ENCODE peak calls at places on chromosome 11, in eight cellular contexts. N, H, F, V, A, E, G and P are unnamed samples.

GRCh38 chr11:69130586-69131566 is 24.9 kb upstream of the SMIM38 start:
- DNase-seq in N (no peak), H (no peak), F (no peak), V (no peak), A (no peak), E (no peak), G (no peak), P (no peak)

GRCh38 chr11:103070142-103070541 is 21.8 kb downstream of the DCUN1D5 start:
- DNase-seq in N (no peak), H (no peak), F (no peak), V (no peak), A (no peak), E (no peak), G (no peak), P (no peak)

GRCh38 chr11:107679255-107680024 is 32.4 kb downstream of the SLN start:
- DNase-seq in N (no peak), H (no peak), F (no peak), V (no peak), A (no peak), E (no peak), G (no peak), P (no peak)

GRCh38 chr11:62713343-62713742 is 5.9 kb downstream of the GNG3 start:
- DNase-seq in N (no peak), H (peak), F (no peak), V (peak), A (no peak), E (no peak), G (no peak), P (peak)

GRCh38 chr11:103079833-103080232 is 12.1 kb downstream of the DCUN1D5 start:
- DNase-seq in N (no peak), H (no peak), F (no peak), V (no peak), A (no peak), E (no peak), G (no peak), P (no peak)

GRCh38 chr11:73028621-73029020 is 113.5 kb downstream of the FCHSD2 start:
- DNase-seq in N (peak), H (no peak), F (no peak), V (no peak), A (no peak), E (no peak), G (no peak), P (no peak)

GRCh38 chr11:110858556-110858921 is 146.3 kb upstream of the ARHGAP20 start:
- DNase-seq in N (peak), H (peak), F (no peak), V (no peak), A (peak), E (no peak), G (no peak), P (peak)

GRCh38 chr11:57311109-57311936 is 13.4 kb downstream of the TNKS1BP1 start:
- DNase-seq in N (peak), H (no peak), F (peak), V (peak), A (peak), E (peak), G (peak), P (peak)

GRCh38 chr11:115078461-115079438 is 400.4 kb downstream of the NXPE2 start:
- DNase-seq in N (no peak), H (peak), F (no peak), V (no peak), A (peak), E (no peak), G (no peak), P (no peak)

GRCh38 chr11:66118847-66119246 is 48.8 kb downstream of the PACS1 start:
- DNase-seq in N (no peak), H (no peak), F (no peak), V (no peak), A (no peak), E (no peak), G (no peak), P (no peak)

GRCh38 chr11:22582011-22582410 is 43.6 kb downstream of the FANCF start:
- DNase-seq in N (no peak), H (no peak), F (no peak), V (no peak), A (no peak), E (no peak), G (no peak), P (no peak)

GRCh38 chr11:65224939-65225283 is 36.9 kb upstream of the POLA2 start:
- DNase-seq in N (no peak), H (no peak), F (no peak), V (peak), A (peak), E (peak), G (no peak), P (peak)

GRCh38 chr11:22189660-22190059 is 3.2 kb upstream of the ANO5 start:
- DNase-seq in N (no peak), H (no peak), F (no peak), V (peak), A (peak), E (no peak), G (no peak), P (no peak)

GRCh38 chr11:64241175-64241429 is 207 bp downstream of the FKBP2 start:
- DNase-seq in N (no peak), H (no peak), F (no peak), V (no peak), A (no peak), E (no peak), G (no peak), P (no peak)

GRCh38 chr11:91664521-91664920 is 560.1 kb upstream of the FAT3 start:
- DNase-seq in N (no peak), H (peak), F (no peak), V (peak), A (no peak), E (no peak), G (no peak), P (no peak)

GRCh38 chr11:11982975-11983374 is 25.5 kb downstream of the DKK3 start:
- DNase-seq in N (no peak), H (no peak), F (no peak), V (no peak), A (no peak), E (peak), G (no peak), P (peak)

GRCh38 chr11:66978229-66978628 is 3.1 kb downstream of the C11orf86 start:
- DNase-seq in N (no peak), H (no peak), F (no peak), V (no peak), A (no peak), E (no peak), G (no peak), P (no peak)

GRCh38 chr11:73154178-73154577 is 12.1 kb upstream of the FCHSD2 start:
- DNase-seq in N (no peak), H (no peak), F (no peak), V (no peak), A (no peak), E (no peak), G (no peak), P (no peak)

GRCh38 chr11:19628018-19628417 is 84.6 kb upstream of the NAV2 start:
- DNase-seq in N (peak), H (no peak), F (no peak), V (no peak), A (no peak), E (peak), G (no peak), P (peak)

GRCh38 chr11:22829231-22830081 is at the start of gene SVIP:
- DNase-seq in N (peak), H (peak), F (peak), V (peak), A (peak), E (peak), G (peak), P (peak)

GRCh38 chr11:129141748-129142475 is 50.2 kb downstream of the ARHGAP32 start:
- DNase-seq in N (no peak), H (peak), F (no peak), V (no peak), A (no peak), E (peak), G (no peak), P (peak)

GRCh38 chr11:66420671-66421476 is at the start of gene NPAS4:
- DNase-seq in N (no peak), H (peak), F (no peak), V (peak), A (peak), E (no peak), G (peak), P (no peak)

GRCh38 chr11:69891421-69892236 is 72.4 kb upstream of the FGF3 start:
- DNase-seq in N (no peak), H (no peak), F (no peak), V (no peak), A (no peak), E (no peak), G (no peak), P (no peak)

GRCh38 chr11:120217941-120218694 is 7.3 kb downstream of the OAF start:
- DNase-seq in N (no peak), H (peak), F (no peak), V (no peak), A (peak), E (no peak), G (no peak), P (no peak)

GRCh38 chr11:62953811-62954210 is 31.0 kb downstream of the SLC22A6 start:
- DNase-seq in N (no peak), H (no peak), F (no peak), V (no peak), A (no peak), E (peak), G (no peak), P (no peak)